ENCODE peak calls at places on chromosomes 4 and X, in ten cellular contexts. One of them, this sample, is unnamed.

GRCh38 chrX:13340182-13340791 is 20.4 kb upstream of the ATXN3L start:
- DNase-seq in midbrain: no peak
- DNase-seq in endothelial cell of umbilical vein: no peak
- DNase-seq in progenitor cell of endocrine pancreas: no peak
- DNase-seq in NCI-H146: peak
- DNase-seq in astrocyte of the spinal cord: no peak
- DNase-seq in stimulated activated CD4-positive, alpha-beta T cell treated with anti-CD3 and anti-CD28 coated beads, TNF-alpha, amount 100 ng/mL, for 48 hours: no peak
- DNase-seq in COLO829: no peak
- DNase-seq in HS-27A: no peak
- DNase-seq in ovary: no peak
- DNase-seq in this sample: no peak

GRCh38 chr4:16158504-16158852 is 67.8 kb downstream of the TAPT1 start:
- DNase-seq in midbrain: no peak
- DNase-seq in endothelial cell of umbilical vein: no peak
- DNase-seq in progenitor cell of endocrine pancreas: no peak
- DNase-seq in NCI-H146: no peak
- DNase-seq in astrocyte of the spinal cord: no peak
- DNase-seq in stimulated activated CD4-positive, alpha-beta T cell treated with anti-CD3 and anti-CD28 coated beads, TNF-alpha, amount 100 ng/mL, for 48 hours: no peak
- DNase-seq in COLO829: no peak
- DNase-seq in HS-27A: no peak
- DNase-seq in ovary: no peak
- DNase-seq in this sample: no peak

GRCh38 chr4:52376107-52376704 is 282.9 kb downstream of the USP46 start:
- DNase-seq in midbrain: peak
- DNase-seq in endothelial cell of umbilical vein: peak
- DNase-seq in progenitor cell of endocrine pancreas: no peak
- DNase-seq in NCI-H146: peak
- DNase-seq in astrocyte of the spinal cord: peak
- DNase-seq in stimulated activated CD4-positive, alpha-beta T cell treated with anti-CD3 and anti-CD28 coated beads, TNF-alpha, amount 100 ng/mL, for 48 hours: no peak
- DNase-seq in COLO829: peak
- DNase-seq in HS-27A: peak
- DNase-seq in ovary: peak
- DNase-seq in this sample: peak

GRCh38 chr4:116925900-116926457 is 159.4 kb downstream of the TRAM1L1 start:
- DNase-seq in midbrain: no peak
- DNase-seq in endothelial cell of umbilical vein: no peak
- DNase-seq in progenitor cell of endocrine pancreas: peak
- DNase-seq in NCI-H146: no peak
- DNase-seq in astrocyte of the spinal cord: peak
- DNase-seq in stimulated activated CD4-positive, alpha-beta T cell treated with anti-CD3 and anti-CD28 coated beads, TNF-alpha, amount 100 ng/mL, for 48 hours: no peak
- DNase-seq in COLO829: no peak
- DNase-seq in HS-27A: no peak
- DNase-seq in ovary: no peak
- DNase-seq in this sample: no peak

GRCh38 chr4:123497328-123497727 is 100.7 kb downstream of the SPRY1 start:
- DNase-seq in midbrain: no peak
- DNase-seq in endothelial cell of umbilical vein: no peak
- DNase-seq in progenitor cell of endocrine pancreas: no peak
- DNase-seq in NCI-H146: no peak
- DNase-seq in astrocyte of the spinal cord: no peak
- DNase-seq in stimulated activated CD4-positive, alpha-beta T cell treated with anti-CD3 and anti-CD28 coated beads, TNF-alpha, amount 100 ng/mL, for 48 hours: no peak
- DNase-seq in COLO829: peak
- DNase-seq in HS-27A: no peak
- DNase-seq in ovary: no peak
- DNase-seq in this sample: peak

GRCh38 chrX:69551421-69552009 is 47.4 kb downstream of the NALF2 start:
- DNase-seq in midbrain: no peak
- DNase-seq in endothelial cell of umbilical vein: no peak
- DNase-seq in progenitor cell of endocrine pancreas: no peak
- DNase-seq in NCI-H146: no peak
- DNase-seq in astrocyte of the spinal cord: no peak
- DNase-seq in stimulated activated CD4-positive, alpha-beta T cell treated with anti-CD3 and anti-CD28 coated beads, TNF-alpha, amount 100 ng/mL, for 48 hours: no peak
- DNase-seq in COLO829: no peak
- DNase-seq in HS-27A: no peak
- DNase-seq in ovary: no peak
- DNase-seq in this sample: no peak

GRCh38 chrX:54994099-54994498 is at the start of gene PFKFB1:
- DNase-seq in midbrain: no peak
- DNase-seq in endothelial cell of umbilical vein: no peak
- DNase-seq in progenitor cell of endocrine pancreas: no peak
- DNase-seq in NCI-H146: no peak
- DNase-seq in astrocyte of the spinal cord: no peak
- DNase-seq in stimulated activated CD4-positive, alpha-beta T cell treated with anti-CD3 and anti-CD28 coated beads, TNF-alpha, amount 100 ng/mL, for 48 hours: no peak
- DNase-seq in COLO829: no peak
- DNase-seq in HS-27A: no peak
- DNase-seq in ovary: no peak
- DNase-seq in this sample: no peak

GRCh38 chr4:111464251-111465045 is 680.8 kb upstream of the FAM241A start:
- DNase-seq in midbrain: no peak
- DNase-seq in endothelial cell of umbilical vein: no peak
- DNase-seq in progenitor cell of endocrine pancreas: no peak
- DNase-seq in NCI-H146: no peak
- DNase-seq in astrocyte of the spinal cord: no peak
- DNase-seq in stimulated activated CD4-positive, alpha-beta T cell treated with anti-CD3 and anti-CD28 coated beads, TNF-alpha, amount 100 ng/mL, for 48 hours: no peak
- DNase-seq in COLO829: peak
- DNase-seq in HS-27A: no peak
- DNase-seq in ovary: no peak
- DNase-seq in this sample: no peak

GRCh38 chr4:56112377-56112776 is 163.6 kb downstream of the CEP135 start:
- DNase-seq in midbrain: no peak
- DNase-seq in endothelial cell of umbilical vein: no peak
- DNase-seq in progenitor cell of endocrine pancreas: no peak
- DNase-seq in NCI-H146: no peak
- DNase-seq in astrocyte of the spinal cord: no peak
- DNase-seq in stimulated activated CD4-positive, alpha-beta T cell treated with anti-CD3 and anti-CD28 coated beads, TNF-alpha, amount 100 ng/mL, for 48 hours: no peak
- DNase-seq in COLO829: no peak
- DNase-seq in HS-27A: no peak
- DNase-seq in ovary: no peak
- DNase-seq in this sample: no peak

GRCh38 chr4:13570916-13571315 is 26.6 kb upstream of the NKX3-2 start:
- DNase-seq in midbrain: no peak
- DNase-seq in endothelial cell of umbilical vein: no peak
- DNase-seq in progenitor cell of endocrine pancreas: no peak
- DNase-seq in NCI-H146: no peak
- DNase-seq in astrocyte of the spinal cord: no peak
- DNase-seq in stimulated activated CD4-positive, alpha-beta T cell treated with anti-CD3 and anti-CD28 coated beads, TNF-alpha, amount 100 ng/mL, for 48 hours: no peak
- DNase-seq in COLO829: no peak
- DNase-seq in HS-27A: no peak
- DNase-seq in ovary: no peak
- DNase-seq in this sample: no peak

GRCh38 chr4:187084696-187085095 is 361.0 kb upstream of the FAT1 start:
- DNase-seq in midbrain: no peak
- DNase-seq in endothelial cell of umbilical vein: no peak
- DNase-seq in progenitor cell of endocrine pancreas: no peak
- DNase-seq in NCI-H146: no peak
- DNase-seq in astrocyte of the spinal cord: no peak
- DNase-seq in stimulated activated CD4-positive, alpha-beta T cell treated with anti-CD3 and anti-CD28 coated beads, TNF-alpha, amount 100 ng/mL, for 48 hours: no peak
- DNase-seq in COLO829: no peak
- DNase-seq in HS-27A: no peak
- DNase-seq in ovary: no peak
- DNase-seq in this sample: no peak

GRCh38 chr4:94152466-94152865 is 55.2 kb upstream of the SMARCAD1 start:
- DNase-seq in midbrain: no peak
- DNase-seq in endothelial cell of umbilical vein: no peak
- DNase-seq in progenitor cell of endocrine pancreas: no peak
- DNase-seq in NCI-H146: no peak
- DNase-seq in astrocyte of the spinal cord: no peak
- DNase-seq in stimulated activated CD4-positive, alpha-beta T cell treated with anti-CD3 and anti-CD28 coated beads, TNF-alpha, amount 100 ng/mL, for 48 hours: no peak
- DNase-seq in COLO829: no peak
- DNase-seq in HS-27A: no peak
- DNase-seq in ovary: no peak
- DNase-seq in this sample: no peak

GRCh38 chrX:43741843-43742573 is 85.9 kb downstream of the MAOA start:
- DNase-seq in midbrain: no peak
- DNase-seq in endothelial cell of umbilical vein: no peak
- DNase-seq in progenitor cell of endocrine pancreas: no peak
- DNase-seq in NCI-H146: no peak
- DNase-seq in astrocyte of the spinal cord: peak
- DNase-seq in stimulated activated CD4-positive, alpha-beta T cell treated with anti-CD3 and anti-CD28 coated beads, TNF-alpha, amount 100 ng/mL, for 48 hours: no peak
- DNase-seq in COLO829: peak
- DNase-seq in HS-27A: no peak
- DNase-seq in ovary: no peak
- DNase-seq in this sample: peak

GRCh38 chr4:175034007-175034406 is 115.8 kb downstream of the ADAM29 start:
- DNase-seq in midbrain: no peak
- DNase-seq in endothelial cell of umbilical vein: no peak
- DNase-seq in progenitor cell of endocrine pancreas: no peak
- DNase-seq in NCI-H146: no peak
- DNase-seq in astrocyte of the spinal cord: no peak
- DNase-seq in stimulated activated CD4-positive, alpha-beta T cell treated with anti-CD3 and anti-CD28 coated beads, TNF-alpha, amount 100 ng/mL, for 48 hours: no peak
- DNase-seq in COLO829: no peak
- DNase-seq in HS-27A: no peak
- DNase-seq in ovary: no peak
- DNase-seq in this sample: no peak

GRCh38 chr4:184370711-184371389 is 103.5 kb downstream of the IRF2 start:
- DNase-seq in midbrain: no peak
- DNase-seq in endothelial cell of umbilical vein: peak
- DNase-seq in progenitor cell of endocrine pancreas: no peak
- DNase-seq in NCI-H146: no peak
- DNase-seq in astrocyte of the spinal cord: peak
- DNase-seq in stimulated activated CD4-positive, alpha-beta T cell treated with anti-CD3 and anti-CD28 coated beads, TNF-alpha, amount 100 ng/mL, for 48 hours: no peak
- DNase-seq in COLO829: no peak
- DNase-seq in HS-27A: no peak
- DNase-seq in ovary: peak
- DNase-seq in this sample: no peak

GRCh38 chr4:74095482-74095881 is 3.5 kb downstream of the CXCL2 start:
- DNase-seq in midbrain: no peak
- DNase-seq in endothelial cell of umbilical vein: peak
- DNase-seq in progenitor cell of endocrine pancreas: no peak
- DNase-seq in NCI-H146: no peak
- DNase-seq in astrocyte of the spinal cord: no peak
- DNase-seq in stimulated activated CD4-positive, alpha-beta T cell treated with anti-CD3 and anti-CD28 coated beads, TNF-alpha, amount 100 ng/mL, for 48 hours: no peak
- DNase-seq in COLO829: no peak
- DNase-seq in HS-27A: no peak
- DNase-seq in ovary: no peak
- DNase-seq in this sample: no peak

GRCh38 chr4:2535386-2536192 is 858 bp upstream of the FAM193A start:
- DNase-seq in midbrain: peak
- DNase-seq in endothelial cell of umbilical vein: no peak
- DNase-seq in progenitor cell of endocrine pancreas: peak
- DNase-seq in NCI-H146: peak
- DNase-seq in astrocyte of the spinal cord: peak
- DNase-seq in stimulated activated CD4-positive, alpha-beta T cell treated with anti-CD3 and anti-CD28 coated beads, TNF-alpha, amount 100 ng/mL, for 48 hours: peak
- DNase-seq in COLO829: no peak
- DNase-seq in HS-27A: no peak
- DNase-seq in ovary: peak
- DNase-seq in this sample: no peak

GRCh38 chr4:17188035-17188967 is 289.9 kb upstream of the LDB2 start:
- DNase-seq in midbrain: no peak
- DNase-seq in endothelial cell of umbilical vein: no peak
- DNase-seq in progenitor cell of endocrine pancreas: no peak
- DNase-seq in NCI-H146: no peak
- DNase-seq in astrocyte of the spinal cord: no peak
- DNase-seq in stimulated activated CD4-positive, alpha-beta T cell treated with anti-CD3 and anti-CD28 coated beads, TNF-alpha, amount 100 ng/mL, for 48 hours: no peak
- DNase-seq in COLO829: no peak
- DNase-seq in HS-27A: no peak
- DNase-seq in ovary: no peak
- DNase-seq in this sample: no peak

GRCh38 chrX:153379971-153380581 is 21.1 kb downstream of the PNMA6E start:
- DNase-seq in midbrain: no peak
- DNase-seq in endothelial cell of umbilical vein: no peak
- DNase-seq in progenitor cell of endocrine pancreas: no peak
- DNase-seq in NCI-H146: no peak
- DNase-seq in astrocyte of the spinal cord: no peak
- DNase-seq in stimulated activated CD4-positive, alpha-beta T cell treated with anti-CD3 and anti-CD28 coated beads, TNF-alpha, amount 100 ng/mL, for 48 hours: no peak
- DNase-seq in COLO829: no peak
- DNase-seq in HS-27A: no peak
- DNase-seq in ovary: no peak
- DNase-seq in this sample: no peak

GRCh38 chr4:8541981-8542715 is 38.0 kb upstream of the GPR78 start:
- DNase-seq in midbrain: no peak
- DNase-seq in endothelial cell of umbilical vein: no peak
- DNase-seq in progenitor cell of endocrine pancreas: no peak
- DNase-seq in NCI-H146: no peak
- DNase-seq in astrocyte of the spinal cord: no peak
- DNase-seq in stimulated activated CD4-positive, alpha-beta T cell treated with anti-CD3 and anti-CD28 coated beads, TNF-alpha, amount 100 ng/mL, for 48 hours: no peak
- DNase-seq in COLO829: no peak
- DNase-seq in HS-27A: no peak
- DNase-seq in ovary: no peak
- DNase-seq in this sample: no peak

GRCh38 chr4:2366252-2367192 is 51.9 kb downstream of the ZFYVE28 start:
- DNase-seq in midbrain: no peak
- DNase-seq in endothelial cell of umbilical vein: no peak
- DNase-seq in progenitor cell of endocrine pancreas: no peak
- DNase-seq in NCI-H146: no peak
- DNase-seq in astrocyte of the spinal cord: no peak
- DNase-seq in stimulated activated CD4-positive, alpha-beta T cell treated with anti-CD3 and anti-CD28 coated beads, TNF-alpha, amount 100 ng/mL, for 48 hours: no peak
- DNase-seq in COLO829: no peak
- DNase-seq in HS-27A: no peak
- DNase-seq in ovary: peak
- DNase-seq in this sample: no peak

GRCh38 chrX:1385824-1386223 is 6.1 kb downstream of the SLC25A6 start:
- DNase-seq in midbrain: no peak
- DNase-seq in endothelial cell of umbilical vein: no peak
- DNase-seq in progenitor cell of endocrine pancreas: no peak
- DNase-seq in NCI-H146: no peak
- DNase-seq in astrocyte of the spinal cord: no peak
- DNase-seq in stimulated activated CD4-positive, alpha-beta T cell treated with anti-CD3 and anti-CD28 coated beads, TNF-alpha, amount 100 ng/mL, for 48 hours: no peak
- DNase-seq in COLO829: no peak
- DNase-seq in HS-27A: no peak
- DNase-seq in ovary: no peak
- DNase-seq in this sample: no peak

GRCh38 chrX:105829006-105829405 is 6.7 kb downstream of the NRK start:
- DNase-seq in midbrain: no peak
- DNase-seq in endothelial cell of umbilical vein: peak
- DNase-seq in progenitor cell of endocrine pancreas: no peak
- DNase-seq in NCI-H146: no peak
- DNase-seq in astrocyte of the spinal cord: no peak
- DNase-seq in stimulated activated CD4-positive, alpha-beta T cell treated with anti-CD3 and anti-CD28 coated beads, TNF-alpha, amount 100 ng/mL, for 48 hours: no peak
- DNase-seq in COLO829: no peak
- DNase-seq in HS-27A: no peak
- DNase-seq in ovary: no peak
- DNase-seq in this sample: peak

This sample was measured in PC-3.